ENCODE peak calls at places on chromosomes 1 and 21, in four cellular contexts. F is upper lobe of right lung, A is IMR-90, R is pancreas. V is an unnamed sample. For H3K4me1, the result is how much of the 10 kb centered on the place peaks cover.

GRCh38 chr1:31904339-31905092 is 33.7 kb downstream of the PTP4A2 start:
- DNase-seq in F (peak), A (peak), R (no peak), V (no peak)

GRCh38 chr1:242033331-242033956 is 34.5 kb upstream of the MAP1LC3C start:
- DNase-seq in F (no peak), A (no peak), R (no peak), V (no peak)

GRCh38 chr1:156571261-156571958 is 955 bp downstream of the IQGAP3 start:
- DNase-seq in F (no peak), A (peak), R (no peak), V (peak)

GRCh38 chr1:178031856-178032320 is 62.0 kb upstream of the RASAL2 start:
- DNase-seq in F (peak), A (peak), R (peak), V (peak)

GRCh38 chr1:203789966-203790365 is 5.5 kb upstream of the ZBED6 start:
- DNase-seq in F (no peak), A (no peak), R (no peak), V (no peak)

GRCh38 chr1:205811660-205812059 is 1.3 kb downstream of the SLC41A1 start:
- DNase-seq in F (no peak), A (no peak), R (no peak), V (no peak)

GRCh38 chr1:168637350-168637991 is 61.1 kb downstream of the XCL1 start:
- DNase-seq in F (no peak), A (peak), R (no peak), V (no peak)

GRCh38 chr1:89907669-89908293 is 86.9 kb downstream of the LRRC8D start:
- DNase-seq in F (no peak), A (peak), R (no peak), V (no peak)

GRCh38 chr1:156865865-156866678 is 5.4 kb downstream of the NTRK1 start:
- DNase-seq in F (no peak), A (no peak), R (no peak), V (no peak)

GRCh38 chr1:91622586-91622985 is 121.9 kb downstream of the CDC7 start:
- DNase-seq in F (no peak), A (no peak), R (no peak), V (peak)

GRCh38 chr1:7366286-7366954 is 404.7 kb upstream of the VAMP3 start:
- DNase-seq in F (no peak), A (no peak), R (peak), V (no peak)

GRCh38 chr1:66172272-66172671 is 361.7 kb upstream of the SGIP1 start:
- DNase-seq in F (no peak), A (no peak), R (no peak), V (no peak)

GRCh38 chr1:165075725-165076370 is 280.7 kb downstream of the LMX1A start:
- DNase-seq in F (no peak), A (peak), R (no peak), V (no peak)

GRCh38 chr21:33368124-33368523 is 35.1 kb upstream of the IFNGR2 start:
- DNase-seq in F (no peak), A (no peak), R (no peak), V (no peak)

GRCh38 chr1:4771267-4771666 is 116.9 kb downstream of the AJAP1 start:
- DNase-seq in F (no peak), A (no peak), R (no peak), V (no peak)

DNA sequence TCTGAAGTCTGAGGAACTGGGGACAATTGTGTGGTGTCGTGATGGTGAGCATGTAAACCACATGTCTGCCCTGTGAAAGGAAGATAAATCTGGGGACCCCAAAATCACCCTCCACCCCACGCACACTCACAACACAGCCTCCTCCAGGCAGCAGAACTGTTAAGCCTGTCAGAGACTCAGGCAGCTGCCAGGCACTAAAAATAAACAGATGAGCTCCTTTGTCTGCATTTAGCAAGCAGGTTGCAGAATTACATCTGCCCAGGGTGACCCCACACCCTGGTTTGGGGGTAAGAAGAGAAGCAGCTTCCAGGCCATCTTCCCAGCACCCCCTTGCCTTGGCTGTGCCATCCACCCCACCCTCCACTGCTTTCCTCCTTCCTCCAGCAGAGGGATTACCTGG is 119.1 kb upstream of the RUNX3 start:
- DNase-seq in F (no peak), A (no peak), R (no peak), V (peak)
- H3K4me3 ChIP-seq in F (no peak), A (no peak), R (no peak), V (no peak)

DNA sequence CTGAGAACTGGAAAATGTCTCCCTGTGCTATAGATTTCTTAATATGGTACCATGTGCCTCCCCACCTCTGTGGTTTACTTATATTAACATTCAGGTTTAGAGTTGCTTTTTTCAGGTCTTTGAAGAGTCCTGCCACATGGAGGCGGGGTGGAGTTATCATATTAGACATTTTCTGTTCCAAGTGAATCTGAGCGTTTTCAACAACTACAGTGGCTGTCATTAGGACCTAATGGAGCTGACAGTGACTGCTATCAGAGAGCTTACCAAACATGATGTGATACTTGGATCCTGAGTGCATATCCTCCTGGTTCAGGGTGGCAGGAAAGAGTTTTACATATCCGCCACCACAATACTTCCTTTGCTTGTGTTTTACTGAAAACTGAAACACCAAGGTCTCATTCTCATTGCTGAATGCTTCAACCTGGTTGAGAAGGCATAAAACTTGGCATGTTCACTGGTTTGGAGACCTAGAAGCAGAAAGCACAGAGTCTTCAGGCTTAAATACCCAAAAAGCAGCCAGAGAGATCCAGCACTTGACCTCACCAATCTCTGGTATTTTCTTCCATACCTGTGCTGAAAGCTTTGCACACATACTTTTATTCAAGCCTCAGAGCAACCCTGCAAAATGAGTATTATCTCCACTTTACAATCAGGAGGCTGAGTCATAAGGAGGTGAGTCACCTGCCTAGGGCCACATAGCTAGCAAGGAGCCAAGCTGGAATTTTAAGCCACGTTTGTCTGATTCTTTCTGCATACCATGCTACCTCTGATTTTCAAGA is 47.4 kb upstream of the OSBPL9 start:
- DNase-seq in F (no peak), A (peak), R (no peak), V (peak)
- TF ChIP-seq CTCF in F (peak), A (no peak), R (no peak), V (no peak)

GRCh38 chr1:234845097-234845660 is 235.2 kb upstream of the IRF2BP2 start:
- DNase-seq in F (no peak), A (no peak), R (no peak), V (no peak)
- H3K4me1 ChIP-seq in F (under half), A (under half), R (under half), V (under half)

GRCh38 chr21:15455819-15456462 is 273.8 kb upstream of the USP25 start:
- DNase-seq in F (no peak), A (no peak), R (no peak), V (peak)
- H3K4me3 ChIP-seq in F (no peak), A (no peak), R (no peak), V (no peak)

DNA sequence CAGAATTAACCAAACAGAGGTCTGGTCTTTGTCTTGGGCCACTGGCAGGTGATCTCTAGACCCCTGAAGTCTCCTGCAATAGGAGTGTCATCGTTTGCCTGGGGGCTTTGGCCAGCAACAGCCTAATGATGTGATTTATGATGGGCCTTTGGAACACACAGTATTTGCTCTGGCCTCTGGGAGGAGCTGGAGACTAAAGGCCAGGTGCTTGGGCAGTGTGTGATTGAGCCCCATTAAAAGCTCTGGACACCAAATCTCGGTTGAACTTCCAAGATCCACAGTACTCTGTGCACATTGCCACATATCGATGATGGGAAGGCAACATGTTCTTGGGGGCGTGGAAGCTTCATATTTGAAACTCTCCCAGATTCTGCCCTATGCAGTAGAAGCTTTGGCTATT is 32.0 kb upstream of the TLR5 start:
- DNase-seq in F (no peak), A (peak), R (no peak), V (no peak)
- TF ChIP-seq CTCF in F (no peak), A (peak), R (no peak), V (no peak)

DNA sequence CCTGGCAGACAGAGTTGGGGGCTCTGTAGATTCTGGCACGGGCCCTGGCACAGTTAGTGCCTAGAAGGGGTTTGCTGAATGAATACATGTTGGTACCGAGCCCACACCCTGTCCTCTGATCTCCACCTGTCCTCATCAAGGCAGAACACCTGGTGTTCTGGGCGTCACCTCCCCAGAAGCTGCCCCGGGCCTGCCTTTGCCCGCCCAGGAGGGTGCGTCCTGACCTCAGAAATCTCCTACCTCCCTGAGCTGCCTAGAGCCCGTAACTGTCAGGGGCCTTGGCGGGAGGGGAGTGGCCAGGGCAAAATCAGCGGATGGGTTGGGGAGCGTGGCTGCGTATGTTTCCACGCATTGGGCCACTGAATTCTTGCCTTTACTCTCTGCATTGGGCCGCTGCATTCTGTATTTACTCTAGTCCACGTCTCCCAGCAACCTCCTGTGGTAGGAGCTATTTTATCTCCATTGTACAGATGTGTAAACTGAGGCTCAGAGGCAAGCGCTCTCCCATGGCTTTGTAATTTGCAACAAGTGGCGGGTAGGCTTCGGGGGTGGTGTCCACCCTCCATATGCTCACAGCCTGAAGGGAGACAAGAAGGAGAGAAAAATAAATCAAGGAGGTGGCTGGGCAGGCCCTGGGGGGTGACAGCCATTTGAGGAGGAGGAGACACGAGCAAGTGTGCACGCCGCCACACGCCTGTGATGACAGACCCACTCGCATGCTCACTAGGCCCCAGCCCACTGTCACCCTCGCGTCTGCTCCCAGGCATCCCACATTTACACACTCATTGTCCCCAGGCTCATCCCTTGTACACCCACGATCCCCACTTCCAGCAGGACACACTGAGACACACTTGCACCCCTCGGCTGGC is 95.7 kb upstream of the WNT4 start:
- DNase-seq in F (no peak), A (no peak), R (no peak), V (peak)
- H3K4me1 ChIP-seq in F (under half), A (under half), R (under half), V (under half)

DNA sequence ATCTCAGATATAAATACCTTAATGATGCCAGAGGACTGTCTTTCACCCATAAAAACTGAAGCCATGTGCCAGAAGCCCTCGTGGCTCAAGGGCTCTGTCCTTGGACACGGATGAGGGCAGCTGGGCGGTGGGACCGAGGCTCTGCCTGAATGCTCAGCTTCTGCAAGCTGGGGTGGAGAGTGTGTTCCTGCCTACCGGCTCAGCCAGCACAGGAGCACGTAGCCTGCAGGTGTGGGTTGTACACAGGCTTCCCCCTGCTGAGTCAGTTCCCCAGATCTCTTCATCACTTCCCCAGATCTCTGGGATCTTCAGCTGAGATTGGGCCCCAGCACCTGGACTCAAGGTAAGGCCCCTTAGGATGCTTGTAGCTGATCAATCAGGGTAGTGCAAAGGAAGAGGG is 15.4 kb downstream of the KCNJ15 start:
- DNase-seq in F (no peak), A (no peak), R (no peak), V (no peak)
- H3K4me3 ChIP-seq in F (no peak), A (no peak), R (no peak), V (no peak)

DNA sequence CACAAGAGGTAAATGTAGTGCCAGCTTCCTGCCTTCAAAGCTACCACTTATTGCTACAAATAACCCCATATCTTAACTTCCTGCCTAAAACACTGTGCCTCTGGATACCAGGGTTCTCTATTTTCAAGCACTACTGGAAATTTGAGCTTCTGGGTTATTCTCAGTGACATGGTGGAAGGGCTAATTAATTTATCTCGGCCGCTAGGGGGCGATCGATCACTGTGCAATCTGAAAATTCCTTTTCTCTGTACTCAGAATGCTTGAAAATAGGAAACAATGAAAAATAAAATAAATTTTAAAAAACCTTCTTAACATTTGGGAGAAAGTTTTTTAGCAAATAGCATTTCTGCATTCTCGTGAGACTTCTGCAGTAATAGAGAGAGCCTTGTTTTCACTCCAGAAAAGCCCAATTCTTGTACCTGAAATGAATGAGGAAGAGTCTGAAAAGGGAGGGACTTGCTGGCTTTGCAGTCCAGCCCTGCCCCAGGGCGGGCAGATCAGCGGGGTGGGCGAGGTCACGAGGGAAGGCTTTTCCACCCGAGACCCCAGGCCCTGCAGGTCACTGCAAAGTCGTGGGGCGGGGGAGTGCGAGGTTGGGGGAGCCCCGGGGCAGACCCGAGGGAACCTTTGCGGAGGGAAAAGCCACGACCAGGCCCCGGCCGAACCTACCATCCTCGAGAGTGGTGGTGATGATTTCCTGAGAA is 276.7 kb downstream of the PCP4 start:
- DNase-seq in F (no peak), A (peak), R (peak), V (peak)
- TF ChIP-seq CTCF in F (peak), A (peak), R (peak), V (peak)

GRCh38 chr1:2383576-2383975 is 7.8 kb downstream of the MORN1 start:
- DNase-seq in F (peak), A (no peak), R (no peak), V (peak)
- H3K4me1 ChIP-seq in F (under half), A (under half), R (under half), V (under half)

GRCh38 chr1:45906883-45907282 is 103.5 kb downstream of the MAST2 start:
- DNase-seq in F (no peak), A (no peak), R (no peak), V (no peak)
- H3K4me3 ChIP-seq in F (no peak), A (no peak), R (no peak), V (no peak)